ENCODE peak calls at places on chromosomes 16 and 17, in seven cellular contexts. C, I, Q, W, G, U and P are unnamed samples.

GRCh38 chr17:81510798-81511549 is 1.6 kb downstream of the ACTG1 start:
- DNase-seq in Q (no peak), G (no peak), I (peak), C (no peak), U (no peak), W (no peak), P (peak)

GRCh38 chr17:48459070-48459469 is 29.1 kb upstream of the SKAP1 start:
- DNase-seq in C (no peak), G (no peak), W (no peak), Q (no peak), U (no peak), I (no peak), P (no peak)

GRCh38 chr16:28879261-28879840 is 1.1 kb downstream of the ATP2A1 start:
- DNase-seq in Q (no peak), U (no peak), I (no peak), C (no peak), W (no peak), G (no peak), P (peak)

GRCh38 chr16:8929086-8929748 is 34.5 kb downstream of the USP7 start:
- DNase-seq in U (no peak), G (no peak), Q (no peak), C (no peak), W (no peak), I (no peak), P (no peak)

GRCh38 chr16:87316923-87317765 is at the start of gene C16orf95:
- DNase-seq in U (peak), C (peak), G (peak), Q (peak), W (peak), I (peak), P (peak)

GRCh38 chr17:27631409-27631755 is 394 bp downstream of the LGALS9 start:
- DNase-seq in W (no peak), Q (no peak), U (no peak), I (no peak), G (no peak), C (no peak), P (no peak)

GRCh38 chr17:77901476-77901875 is 57.0 kb upstream of the TNRC6C start:
- DNase-seq in U (no peak), W (peak), Q (no peak), C (no peak), I (peak), G (peak), P (no peak)

GRCh38 chr17:58703137-58703846 is 10.9 kb downstream of the RAD51C start:
- DNase-seq in W (no peak), U (no peak), Q (no peak), G (no peak), C (no peak), I (no peak), P (no peak)

GRCh38 chr17:3678095-3678820 is 9.6 kb downstream of the EMC6 start:
- DNase-seq in G (peak), W (no peak), Q (no peak), I (peak), U (no peak), C (no peak), P (no peak)

GRCh38 chr17:75758131-75758905 is 6.7 kb downstream of the GALK1 start:
- DNase-seq in C (no peak), U (no peak), I (peak), Q (no peak), G (peak), W (no peak), P (peak)
- H3K27ac ChIP-seq in C (no peak), U (no peak), I (no peak), Q (no peak), G (no peak), W (no peak), P (no peak)

GRCh38 chr16:2004795-2005517 is 4.7 kb downstream of the ZNF598 start:
- DNase-seq in G (peak), I (peak), Q (no peak), C (no peak), W (no peak), U (no peak), P (peak)
- H3K27ac ChIP-seq in G (peak), I (no peak), Q (no peak), C (no peak), W (no peak), U (no peak), P (no peak)

DNA sequence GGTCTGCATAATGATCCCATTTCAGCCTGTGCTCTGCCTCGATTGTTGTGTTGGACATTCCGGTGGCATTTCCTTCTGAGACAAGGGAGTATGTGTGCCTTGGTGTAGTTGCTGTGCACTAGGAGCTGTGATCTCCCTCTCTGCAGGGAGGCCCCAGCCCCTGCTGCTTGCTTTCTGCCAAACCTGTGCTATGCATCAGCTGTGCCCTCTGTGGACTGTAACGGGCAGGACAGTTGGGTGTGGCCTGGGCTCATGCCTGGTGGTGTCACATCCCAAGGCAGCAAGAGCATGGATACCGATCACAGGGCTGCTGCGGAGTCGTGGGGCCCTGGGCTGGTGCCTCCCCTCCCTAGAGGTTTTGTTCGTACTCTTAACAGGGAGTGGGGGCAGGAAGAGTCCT is 3.8 kb upstream of the JPT2 start:
- DNase-seq in I (no peak), C (no peak), U (no peak), Q (no peak), W (no peak), G (no peak), P (peak)
- H3K27ac ChIP-seq in I (no peak), C (no peak), U (no peak), Q (no peak), W (no peak), G (no peak), P (no peak)

GRCh38 chr17:41717408-41718286 is 5.5 kb downstream of the GAST start:
- DNase-seq in G (no peak), I (no peak), U (no peak), C (no peak), W (no peak), Q (no peak), P (no peak)

GRCh38 chr17:41723801-41724475 is 10.5 kb downstream of the HAP1 start:
- DNase-seq in C (no peak), Q (no peak), I (no peak), G (no peak), U (no peak), W (no peak), P (no peak)

GRCh38 chr17:41718287-41718645 is 6.1 kb downstream of the GAST start:
- DNase-seq in U (no peak), I (no peak), C (no peak), Q (no peak), G (no peak), W (no peak), P (no peak)
- H3K27ac ChIP-seq in U (no peak), I (no peak), C (no peak), Q (no peak), G (no peak), W (no peak), P (no peak)

GRCh38 chr17:69450131-69450530 is 35.6 kb downstream of the MAP2K6 start:
- DNase-seq in Q (no peak), C (no peak), U (no peak), G (no peak), W (no peak), I (no peak), P (no peak)

GRCh38 chr17:69451416-69452394 is 37.2 kb downstream of the MAP2K6 start:
- DNase-seq in I (no peak), C (no peak), G (no peak), W (no peak), U (no peak), Q (no peak), P (no peak)

GRCh38 chr17:69452664-69453260 is 38.3 kb downstream of the MAP2K6 start:
- DNase-seq in W (no peak), G (no peak), I (no peak), Q (no peak), U (no peak), C (no peak), P (no peak)

GRCh38 chr17:69448431-69449102 is 34.1 kb downstream of the MAP2K6 start:
- DNase-seq in I (peak), Q (peak), G (peak), U (peak), W (no peak), C (peak), P (peak)

GRCh38 chr17:69450857-69451410 is 36.4 kb downstream of the MAP2K6 start:
- DNase-seq in U (no peak), I (no peak), Q (no peak), G (no peak), C (no peak), W (no peak), P (no peak)
- H3K27ac ChIP-seq in U (no peak), I (no peak), Q (no peak), G (peak), C (no peak), W (no peak), P (no peak)

GRCh38 chr16:84851192-84852127 is 31.7 kb downstream of the CRISPLD2 start:
- DNase-seq in Q (no peak), W (no peak), C (no peak), G (peak), I (peak), U (no peak), P (no peak)
- H3K27ac ChIP-seq in Q (no peak), W (no peak), C (no peak), G (no peak), I (no peak), U (no peak), P (no peak)

DNA sequence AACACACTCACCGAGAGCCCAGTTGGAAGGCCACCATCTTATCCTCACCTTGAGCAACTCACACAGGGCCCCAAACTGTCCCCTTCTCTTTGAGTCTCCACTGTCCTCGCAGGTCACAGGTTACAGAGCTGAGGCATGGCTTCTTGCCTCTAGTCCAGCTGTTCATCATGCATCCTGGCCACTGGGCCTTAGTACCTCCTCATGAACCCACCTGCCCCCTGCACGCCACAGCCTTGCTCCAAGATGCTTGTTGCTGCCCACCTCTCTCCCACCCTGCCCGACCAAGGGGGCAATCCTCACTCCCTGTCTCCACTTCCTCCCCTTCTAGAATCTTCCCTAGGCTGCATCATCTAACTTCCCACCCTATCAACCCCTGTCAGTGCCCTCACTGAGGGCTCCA is 17.1 kb downstream of the CDH5 start:
- DNase-seq in W (no peak), Q (no peak), G (no peak), C (no peak), I (no peak), U (no peak), P (no peak)
- H3K27ac ChIP-seq in W (no peak), Q (no peak), G (peak), C (peak), I (peak), U (peak), P (no peak)

GRCh38 chr16:22356930-22357634 is 17.3 kb downstream of the CDR2 start:
- DNase-seq in G (no peak), U (no peak), Q (no peak), C (no peak), I (no peak), W (no peak), P (no peak)
- H3K27ac ChIP-seq in G (no peak), U (no peak), Q (no peak), C (no peak), I (no peak), W (no peak), P (no peak)

DNA sequence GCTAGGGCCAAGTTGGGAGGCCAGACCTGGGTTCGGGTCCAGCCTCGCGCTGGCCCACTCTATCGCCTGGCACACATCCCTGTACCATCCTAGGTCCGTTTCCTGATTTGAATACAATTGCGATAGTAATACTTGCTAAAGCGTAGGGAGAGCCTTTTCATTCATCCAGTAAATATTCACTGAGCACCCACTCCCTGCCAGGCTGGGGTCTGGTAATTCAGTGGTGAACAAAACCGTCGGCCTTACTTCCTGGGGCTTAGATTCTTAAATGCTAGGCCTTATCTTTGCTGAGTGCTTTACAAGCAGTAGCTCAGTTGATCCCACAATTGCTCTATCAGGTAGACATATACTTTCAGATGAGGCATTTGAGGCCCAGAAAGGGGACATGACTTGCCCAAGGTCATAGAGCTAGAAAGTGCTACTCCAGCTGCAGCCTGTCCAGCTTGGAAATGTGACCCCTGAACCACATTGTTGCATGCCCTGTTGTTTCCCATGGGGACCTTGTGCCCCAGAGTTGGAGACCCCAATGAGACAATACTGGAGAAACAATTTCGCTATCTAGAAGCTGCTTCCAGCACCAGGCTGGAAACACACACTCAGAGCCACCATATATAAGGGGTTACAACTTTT is 689 bp downstream of the USB1 start:
- DNase-seq in G (no peak), Q (no peak), U (no peak), C (no peak), W (no peak), I (no peak), P (peak)
- H3K27ac ChIP-seq in G (peak), Q (peak), U (peak), C (peak), W (peak), I (no peak), P (no peak)